ENCODE peak calls at places on chromosomes 11 and 22, in nine cellular contexts. One of them, this sample, is unnamed.

GRCh38 chr11:126518996-126519351 is 163.5 kb downstream of the ST3GAL4 start:
- DNase-seq in breast epithelium: no peak
- DNase-seq in heart left ventricle: no peak
- DNase-seq in prostate gland: no peak
- DNase-seq in uterus: no peak
- DNase-seq in IMR-90: no peak
- DNase-seq in NB4: no peak
- DNase-seq in right lobe of liver: no peak
- DNase-seq in esophagus squamous epithelium: no peak
- DNase-seq in this sample: no peak

GRCh38 chr22:17085277-17086091 is 684 bp downstream of the IL17RA start:
- DNase-seq in breast epithelium: no peak
- DNase-seq in heart left ventricle: peak
- DNase-seq in prostate gland: no peak
- DNase-seq in uterus: peak
- DNase-seq in IMR-90: no peak
- DNase-seq in NB4: peak
- DNase-seq in right lobe of liver: peak
- DNase-seq in esophagus squamous epithelium: no peak
- DNase-seq in this sample: no peak

GRCh38 chr11:74634537-74634936 is 42.2 kb downstream of the POLD3 start:
- DNase-seq in breast epithelium: no peak
- DNase-seq in heart left ventricle: no peak
- DNase-seq in prostate gland: no peak
- DNase-seq in uterus: peak
- DNase-seq in IMR-90: peak
- DNase-seq in NB4: peak
- DNase-seq in right lobe of liver: no peak
- DNase-seq in esophagus squamous epithelium: no peak
- DNase-seq in this sample: no peak

GRCh38 chr11:84993386-84993785 is 633.8 kb downstream of the DLG2 start:
- DNase-seq in breast epithelium: no peak
- DNase-seq in heart left ventricle: no peak
- DNase-seq in prostate gland: no peak
- DNase-seq in uterus: no peak
- DNase-seq in IMR-90: no peak
- DNase-seq in NB4: peak
- DNase-seq in right lobe of liver: no peak
- DNase-seq in esophagus squamous epithelium: no peak
- DNase-seq in this sample: no peak

GRCh38 chr11:77346906-77347603 is 45.6 kb upstream of the GDPD4 start:
- DNase-seq in breast epithelium: no peak
- DNase-seq in heart left ventricle: no peak
- DNase-seq in prostate gland: no peak
- DNase-seq in uterus: no peak
- DNase-seq in IMR-90: peak
- DNase-seq in NB4: no peak
- DNase-seq in right lobe of liver: no peak
- DNase-seq in esophagus squamous epithelium: no peak
- DNase-seq in this sample: no peak

GRCh38 chr22:40033586-40034380 is 39.0 kb downstream of the FAM83F start:
- DNase-seq in breast epithelium: peak
- DNase-seq in heart left ventricle: no peak
- DNase-seq in prostate gland: no peak
- DNase-seq in uterus: no peak
- DNase-seq in IMR-90: no peak
- DNase-seq in NB4: no peak
- DNase-seq in right lobe of liver: peak
- DNase-seq in esophagus squamous epithelium: no peak
- DNase-seq in this sample: no peak

GRCh38 chr11:1770528-1770927 is 6.8 kb upstream of the CTSD start:
- DNase-seq in breast epithelium: peak
- DNase-seq in heart left ventricle: no peak
- DNase-seq in prostate gland: no peak
- DNase-seq in uterus: no peak
- DNase-seq in IMR-90: no peak
- DNase-seq in NB4: peak
- DNase-seq in right lobe of liver: no peak
- DNase-seq in esophagus squamous epithelium: no peak
- DNase-seq in this sample: no peak

GRCh38 chr22:23205330-23205729 is 25.0 kb downstream of the BCR start:
- DNase-seq in breast epithelium: no peak
- DNase-seq in heart left ventricle: no peak
- DNase-seq in prostate gland: no peak
- DNase-seq in uterus: no peak
- DNase-seq in IMR-90: no peak
- DNase-seq in NB4: no peak
- DNase-seq in right lobe of liver: no peak
- DNase-seq in esophagus squamous epithelium: no peak
- DNase-seq in this sample: no peak

GRCh38 chr11:111645657-111646316 is 43.5 kb downstream of the SIK2 start:
- DNase-seq in breast epithelium: no peak
- DNase-seq in heart left ventricle: no peak
- DNase-seq in prostate gland: no peak
- DNase-seq in uterus: no peak
- DNase-seq in IMR-90: no peak
- DNase-seq in NB4: peak
- DNase-seq in right lobe of liver: no peak
- DNase-seq in esophagus squamous epithelium: no peak
- DNase-seq in this sample: no peak

DNA sequence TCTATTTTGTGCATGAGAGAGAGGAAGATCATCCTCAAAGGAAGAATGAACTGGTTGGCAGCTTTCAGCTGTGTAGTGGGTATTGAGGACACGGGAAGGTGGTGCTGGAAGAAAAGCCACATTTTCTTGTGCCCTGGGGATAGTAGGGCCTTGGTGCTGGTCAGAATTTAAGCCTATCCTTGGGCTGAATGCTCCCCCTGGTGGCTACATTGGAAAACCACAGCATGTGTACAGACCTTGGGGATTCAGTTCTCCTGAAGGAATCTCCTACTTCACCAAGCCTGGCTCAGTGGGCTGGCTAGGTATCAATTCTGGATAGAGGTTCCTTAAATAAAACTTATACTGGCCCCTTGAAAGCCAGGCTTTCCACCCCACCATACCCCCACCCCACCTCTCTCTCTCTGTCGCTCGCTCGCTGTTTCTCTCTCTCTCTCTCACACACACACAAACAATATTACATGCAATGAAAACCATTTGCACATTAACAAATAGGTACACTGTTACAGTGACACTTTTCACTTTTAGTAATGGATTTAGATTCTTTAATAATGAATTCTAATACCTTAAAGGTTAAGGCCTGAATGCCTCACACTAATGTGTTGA is 2.8 kb upstream of the OR51M1 start:
- DNase-seq in breast epithelium: peak
- DNase-seq in heart left ventricle: peak
- DNase-seq in prostate gland: peak
- DNase-seq in uterus: no peak
- DNase-seq in IMR-90: peak
- DNase-seq in NB4: peak
- DNase-seq in right lobe of liver: peak
- DNase-seq in esophagus squamous epithelium: no peak
- DNase-seq in this sample: no peak
- TF ChIP-seq CTCF in breast epithelium: peak
- TF ChIP-seq CTCF in heart left ventricle: peak
- TF ChIP-seq CTCF in prostate gland: peak
- TF ChIP-seq CTCF in uterus: peak
- TF ChIP-seq CTCF in IMR-90: peak
- TF ChIP-seq CTCF in NB4: peak
- TF ChIP-seq CTCF in right lobe of liver: peak
- TF ChIP-seq CTCF in esophagus squamous epithelium: peak
- TF ChIP-seq CTCF in this sample: no peak

DNA sequence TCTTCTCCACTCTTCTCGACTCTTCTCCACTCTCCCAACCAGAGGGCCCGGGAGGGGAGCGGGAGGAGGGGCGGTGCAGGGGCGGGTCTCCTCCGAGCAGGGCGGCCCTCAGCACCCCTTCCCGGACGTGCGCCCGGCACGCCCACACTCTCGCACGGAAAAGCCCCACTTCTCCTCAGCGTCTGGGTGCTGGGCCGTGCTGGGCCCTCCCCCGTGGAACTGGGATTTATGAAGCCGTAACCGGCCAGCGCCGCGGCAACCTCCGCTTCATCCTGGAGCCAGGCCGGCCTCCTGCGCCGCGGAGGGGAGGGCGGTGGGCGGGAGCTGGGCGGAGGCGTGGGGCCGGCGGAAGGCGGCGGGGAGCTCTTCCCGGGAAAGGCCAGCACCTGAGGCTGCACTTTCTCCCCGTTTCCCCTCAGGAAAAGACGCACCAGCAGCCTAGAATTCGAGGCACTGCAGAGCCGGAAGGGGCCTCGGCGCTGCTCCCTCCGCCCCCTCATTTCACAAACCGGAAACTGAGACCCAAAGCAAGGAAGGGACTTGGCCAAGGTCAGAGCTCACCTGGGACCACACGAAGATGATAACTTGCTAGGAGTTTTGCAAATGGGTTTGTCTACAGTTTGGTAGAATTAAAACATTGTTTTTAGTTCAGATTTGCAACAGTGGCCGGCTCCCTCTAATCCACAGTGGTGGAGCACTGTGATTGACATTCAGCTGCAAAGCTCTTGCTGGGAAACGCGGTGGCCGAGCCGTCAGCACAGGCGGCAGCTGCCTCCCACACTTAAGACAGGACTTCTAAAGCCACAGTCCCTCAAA is 31.6 kb upstream of the JAM3 start:
- DNase-seq in breast epithelium: peak
- DNase-seq in heart left ventricle: peak
- DNase-seq in prostate gland: peak
- DNase-seq in uterus: peak
- DNase-seq in IMR-90: peak
- DNase-seq in NB4: peak
- DNase-seq in right lobe of liver: peak
- DNase-seq in esophagus squamous epithelium: no peak
- DNase-seq in this sample: peak
- TF ChIP-seq POLR2A in breast epithelium: no peak
- TF ChIP-seq POLR2A in heart left ventricle: peak
- TF ChIP-seq POLR2A in prostate gland: peak
- TF ChIP-seq POLR2A in uterus: peak
- TF ChIP-seq POLR2A in IMR-90: no peak
- TF ChIP-seq POLR2A in NB4: no peak
- TF ChIP-seq POLR2A in right lobe of liver: no peak
- TF ChIP-seq POLR2A in esophagus squamous epithelium: no peak
- TF ChIP-seq POLR2A in this sample: no peak

GRCh38 chr11:17988465-17988864 is 24.4 kb downstream of the SERGEF start:
- DNase-seq in breast epithelium: no peak
- DNase-seq in heart left ventricle: no peak
- DNase-seq in prostate gland: no peak
- DNase-seq in uterus: no peak
- DNase-seq in IMR-90: no peak
- DNase-seq in NB4: no peak
- DNase-seq in right lobe of liver: no peak
- DNase-seq in esophagus squamous epithelium: no peak
- DNase-seq in this sample: no peak

GRCh38 chr11:17986007-17986710 is 26.7 kb downstream of the SERGEF start:
- DNase-seq in breast epithelium: no peak
- DNase-seq in heart left ventricle: peak
- DNase-seq in prostate gland: no peak
- DNase-seq in uterus: peak
- DNase-seq in IMR-90: peak
- DNase-seq in NB4: no peak
- DNase-seq in right lobe of liver: no peak
- DNase-seq in esophagus squamous epithelium: no peak
- DNase-seq in this sample: no peak

GRCh38 chr11:17985517-17985916 is 27.3 kb downstream of the SERGEF start:
- DNase-seq in breast epithelium: no peak
- DNase-seq in heart left ventricle: no peak
- DNase-seq in prostate gland: peak
- DNase-seq in uterus: no peak
- DNase-seq in IMR-90: peak
- DNase-seq in NB4: no peak
- DNase-seq in right lobe of liver: no peak
- DNase-seq in esophagus squamous epithelium: no peak
- DNase-seq in this sample: no peak

GRCh38 chr11:17987826-17988225 is 25.0 kb downstream of the SERGEF start:
- DNase-seq in breast epithelium: no peak
- DNase-seq in heart left ventricle: no peak
- DNase-seq in prostate gland: no peak
- DNase-seq in uterus: no peak
- DNase-seq in IMR-90: no peak
- DNase-seq in NB4: no peak
- DNase-seq in right lobe of liver: no peak
- DNase-seq in esophagus squamous epithelium: no peak
- DNase-seq in this sample: no peak

DNA sequence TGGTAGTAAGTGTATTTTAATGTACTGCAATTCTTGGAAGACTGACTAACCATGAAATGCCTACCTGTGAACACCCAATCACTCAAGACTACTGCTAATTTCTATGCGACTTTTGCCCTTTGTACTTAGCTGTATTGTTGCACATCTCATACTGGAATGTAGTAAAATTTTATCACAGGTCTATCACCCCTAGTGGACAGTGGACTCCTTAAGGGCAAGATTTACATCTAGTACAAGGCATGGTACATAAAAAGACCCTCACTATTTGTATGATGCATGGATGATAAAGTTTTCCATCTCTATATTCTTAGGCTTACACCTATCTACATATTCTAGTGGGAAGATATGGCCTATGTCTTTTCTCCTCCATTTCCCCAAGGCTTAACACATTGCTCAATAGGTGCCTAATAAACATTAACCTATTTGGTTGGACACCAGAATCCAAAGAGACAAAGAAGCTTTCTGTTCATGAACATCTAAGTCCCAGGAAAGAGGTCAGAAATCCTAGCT is 26.1 kb downstream of the SERGEF start:
- DNase-seq in breast epithelium: no peak
- DNase-seq in heart left ventricle: no peak
- DNase-seq in prostate gland: no peak
- DNase-seq in uterus: no peak
- DNase-seq in IMR-90: no peak
- DNase-seq in NB4: no peak
- DNase-seq in right lobe of liver: no peak
- DNase-seq in esophagus squamous epithelium: no peak
- DNase-seq in this sample: no peak
- TF ChIP-seq CTCF in breast epithelium: no peak
- TF ChIP-seq CTCF in heart left ventricle: no peak
- TF ChIP-seq CTCF in prostate gland: no peak
- TF ChIP-seq CTCF in uterus: no peak
- TF ChIP-seq CTCF in IMR-90: peak
- TF ChIP-seq CTCF in NB4: no peak
- TF ChIP-seq CTCF in right lobe of liver: no peak
- TF ChIP-seq CTCF in esophagus squamous epithelium: no peak
- TF ChIP-seq CTCF in this sample: no peak

DNA sequence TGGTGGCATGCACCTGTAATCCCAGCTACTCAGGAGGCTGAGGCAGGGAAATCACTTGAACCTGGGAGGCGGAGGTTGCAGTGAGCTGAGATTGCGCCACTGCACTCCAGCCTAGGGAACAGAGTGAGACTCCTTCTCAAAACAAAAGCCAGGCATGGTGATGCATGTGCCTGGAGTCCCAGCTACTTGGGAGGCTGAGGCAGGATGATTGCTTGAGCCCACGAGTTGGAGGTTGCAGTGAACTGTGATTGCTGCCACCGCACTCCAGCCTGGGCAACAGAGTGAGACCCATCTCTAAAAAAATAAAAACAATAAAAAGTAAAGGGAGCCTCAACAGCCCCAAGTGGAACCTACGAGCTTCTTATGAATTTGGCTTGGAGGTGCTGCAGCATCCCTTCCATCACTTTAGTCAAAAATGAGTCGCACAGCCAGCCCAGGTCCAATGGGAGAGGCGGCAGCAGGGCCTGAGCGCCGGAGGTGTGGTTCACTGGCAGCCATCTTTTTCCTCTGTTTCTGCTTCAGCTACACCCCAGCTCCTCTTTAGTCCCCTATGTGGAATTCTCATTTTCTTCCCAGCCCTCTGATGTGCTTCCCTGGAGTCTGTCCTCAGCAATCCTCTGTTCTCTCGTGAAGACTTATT is 29.2 kb upstream of the GCAT start:
- DNase-seq in breast epithelium: no peak
- DNase-seq in heart left ventricle: no peak
- DNase-seq in prostate gland: no peak
- DNase-seq in uterus: no peak
- DNase-seq in IMR-90: no peak
- DNase-seq in NB4: no peak
- DNase-seq in right lobe of liver: no peak
- DNase-seq in esophagus squamous epithelium: no peak
- DNase-seq in this sample: no peak
- TF ChIP-seq POLR2A in breast epithelium: no peak
- TF ChIP-seq POLR2A in heart left ventricle: no peak
- TF ChIP-seq POLR2A in prostate gland: no peak
- TF ChIP-seq POLR2A in uterus: no peak
- TF ChIP-seq POLR2A in IMR-90: no peak
- TF ChIP-seq POLR2A in NB4: no peak
- TF ChIP-seq POLR2A in right lobe of liver: no peak
- TF ChIP-seq POLR2A in esophagus squamous epithelium: no peak
- TF ChIP-seq POLR2A in this sample: no peak